ENCODE peak calls at places on chromosome 22, in seven cellular contexts. V is H1, W is AG04450, S is mammary epithelial cell, Z is fibroblast of mammary gland, H is tibial artery, P is AG09309. G is an unnamed sample.

GRCh38 chr22:40463017-40463631 is 92.7 kb downstream of the SGSM3 start:
- DNase-seq in H (no peak), Z (no peak), P (no peak), W (no peak), V (no peak), S (no peak), G (no peak)

GRCh38 chr22:22877523-22878210 is 9.9 kb upstream of the IGLL5 start:
- DNase-seq in H (no peak), P (no peak), V (no peak), Z (peak; percentile 63), W (peak; percentile 16), S (peak; percentile 17), G (peak; percentile 68)

GRCh38 chr22:42725606-42726355 is 5.1 kb upstream of the A4GALT start:
- DNase-seq in W (no peak), H (no peak), P (no peak), V (no peak), Z (no peak), S (no peak), G (peak; percentile 67)

GRCh38 chr22:19892249-19892879 is 37.7 kb upstream of the GNB1L start:
- DNase-seq in V (no peak), W (no peak), P (no peak), H (no peak), S (peak; percentile 16), Z (peak; percentile 48), G (peak; percentile 69)

GRCh38 chr22:17234144-17234623 is 14.9 kb upstream of the ADA2 start:
- DNase-seq in Z (peak; percentile 27), V (peak; percentile 93), S (no peak), H (no peak), P (no peak), W (no peak), G (peak; percentile 13)

GRCh38 chr22:32788884-32789624 is 12.5 kb upstream of the TIMP3 start:
- DNase-seq in S (no peak), W (no peak), Z (no peak), H (no peak), V (no peak), P (no peak), G (peak; percentile 51)

GRCh38 chr22:40960137-40960536 is 9.0 kb downstream of the RBX1 start:
- DNase-seq in W (no peak), V (no peak), Z (no peak), H (no peak), P (no peak), S (no peak), G (no peak)

GRCh38 chr22:17612057-17612456 is 16.5 kb downstream of the ATP6V1E1 start:
- DNase-seq in V (no peak), Z (no peak), S (no peak), W (no peak), P (no peak), H (no peak), G (no peak)

GRCh38 chr22:23397618-23398567 is 182.2 kb downstream of the IGLL1 start:
- DNase-seq in H (no peak), P (no peak), W (no peak), Z (no peak), V (no peak), S (no peak), G (no peak)

GRCh38 chr22:19631899-19632670 is 82.2 kb upstream of the SEPTIN5 start:
- DNase-seq in H (no peak), V (no peak), W (peak; percentile 1), Z (peak; percentile 40), S (no peak), P (peak; percentile 14), G (peak; percentile 51)

GRCh38 chr22:28034760-28035401 is 115.8 kb upstream of the PITPNB start:
- DNase-seq in S (no peak), P (no peak), W (no peak), H (peak; percentile 85), Z (peak; percentile 86), V (no peak), G (peak; percentile 85)

GRCh38 chr22:23168381-23169031 is 11.8 kb upstream of the BCR start:
- DNase-seq in S (no peak), Z (no peak), W (no peak), P (no peak), V (no peak), H (no peak), G (no peak)

GRCh38 chr22:19037282-19038163 is 84.7 kb downstream of the DGCR2 start:
- DNase-seq in V (no peak), W (no peak), H (peak; percentile 15), S (no peak), P (no peak), Z (no peak), G (no peak)

GRCh38 chr22:41347066-41347859 is 34.5 kb upstream of the TEF start:
- DNase-seq in S (no peak), W (no peak), Z (no peak), H (no peak), V (no peak), P (no peak), G (no peak)

GRCh38 chr22:20671409-20672081 is 102.4 kb upstream of the SERPIND1 start:
- DNase-seq in H (no peak), Z (no peak), P (no peak), S (no peak), V (no peak), W (no peak), G (no peak)

GRCh38 chr22:32745251-32745995 is 56.1 kb upstream of the TIMP3 start:
- DNase-seq in H (peak; percentile 64), W (no peak), Z (peak; percentile 82), P (peak; percentile 11), V (peak; percentile 27), S (peak; percentile 73), G (peak; percentile 27)

GRCh38 chr22:45286854-45287551 is 2.3 kb downstream of the UPK3A start:
- DNase-seq in S (no peak), P (no peak), V (no peak), Z (no peak), W (no peak), H (no peak), G (no peak)
- TF ChIP-seq CTCF in S (no peak), P (no peak), V (no peak), Z (no peak), W (no peak), H (no peak), G (no peak)

GRCh38 chr22:49734390-49734789 is 93.3 kb downstream of the BRD1 start:
- DNase-seq in H (no peak), W (no peak), Z (no peak), S (no peak), P (no peak), V (no peak), G (no peak)

GRCh38 chr22:49736538-49736937 is 91.1 kb downstream of the BRD1 start:
- DNase-seq in S (no peak), Z (no peak), W (no peak), V (no peak), H (no peak), P (no peak), G (no peak)

GRCh38 chr22:49737101-49737551 is 90.5 kb downstream of the BRD1 start:
- DNase-seq in P (no peak), W (no peak), H (no peak), Z (no peak), V (no peak), S (no peak), G (no peak)

GRCh38 chr22:49734882-49735281 is 92.8 kb downstream of the BRD1 start:
- DNase-seq in S (no peak), Z (no peak), V (no peak), W (no peak), P (no peak), H (no peak), G (no peak)

GRCh38 chr22:49735411-49736311 is 92.0 kb downstream of the BRD1 start:
- DNase-seq in S (no peak), Z (no peak), P (no peak), V (no peak), H (no peak), W (no peak), G (peak; percentile 8)
- H3K4me3 ChIP-seq in S (no peak overlapping the region), Z (no peak overlapping the region), P (no peak overlapping the region), V (no peak overlapping the region), H (no peak overlapping the region), W (no peak overlapping the region), G (no peak overlapping the region)

DNA sequence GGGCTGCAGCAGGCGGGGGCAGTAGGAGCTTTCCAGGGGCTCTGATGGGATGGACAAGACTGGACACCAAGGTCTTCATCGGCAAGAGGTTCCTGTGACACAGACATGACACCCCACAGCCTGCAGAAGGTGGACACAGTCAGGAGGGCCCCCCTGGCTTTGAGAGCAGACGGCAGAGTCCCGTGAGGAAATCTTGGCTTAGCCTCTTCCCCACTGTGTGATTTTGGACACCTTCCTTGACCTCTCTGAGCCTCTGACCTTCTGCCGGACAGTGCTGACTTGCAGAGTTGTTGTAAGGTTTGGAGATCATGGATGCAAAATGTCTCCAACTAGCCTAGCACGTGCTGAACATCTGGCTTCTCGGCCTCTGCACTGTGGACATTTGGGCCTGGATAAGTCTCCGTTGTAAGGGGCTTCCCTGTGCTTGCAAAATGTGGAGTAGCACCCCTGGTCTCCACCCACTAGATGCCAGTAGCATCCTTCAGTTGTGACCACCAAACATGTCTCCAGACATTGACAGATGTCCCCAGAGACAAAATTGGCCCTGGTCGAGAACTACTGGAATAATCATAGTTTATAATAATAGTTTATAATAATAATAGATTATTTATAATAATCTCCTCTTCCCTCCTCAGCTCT is 54.6 kb downstream of the MCM5 start:
- DNase-seq in S (no peak), H (no peak), Z (no peak), P (no peak), W (no peak), V (no peak), G (no peak)
- TF ChIP-seq CTCF in S (peak; percentile 13), H (peak; percentile 18), Z (no peak), P (peak; percentile 25), W (peak; percentile 3), V (no peak), G (no peak)

GRCh38 chr22:50266994-50267393 is 3.2 kb downstream of the MAPK11 start:
- DNase-seq in W (no peak), P (no peak), V (no peak), S (no peak), H (no peak), Z (no peak), G (no peak)

GRCh38 chr22:50268655-50269113 is 1.5 kb downstream of the MAPK11 start:
- DNase-seq in W (no peak), P (no peak), V (no peak), H (no peak), S (no peak), Z (peak; percentile 25), G (peak; percentile 24)

GRCh38 chr22:50269573-50270301 is 443 bp downstream of the MAPK11 start:
- DNase-seq in Z (peak; percentile 21), S (no peak), H (no peak), W (no peak), V (no peak), P (no peak), G (peak; percentile 45)

GRCh38 chr22:50270302-50271010 is at the start of gene MAPK11:
- DNase-seq in P (no peak), W (no peak), S (peak; percentile 64), Z (peak; percentile 59), V (no peak), H (peak; percentile 73), G (peak; percentile 71)

DNA sequence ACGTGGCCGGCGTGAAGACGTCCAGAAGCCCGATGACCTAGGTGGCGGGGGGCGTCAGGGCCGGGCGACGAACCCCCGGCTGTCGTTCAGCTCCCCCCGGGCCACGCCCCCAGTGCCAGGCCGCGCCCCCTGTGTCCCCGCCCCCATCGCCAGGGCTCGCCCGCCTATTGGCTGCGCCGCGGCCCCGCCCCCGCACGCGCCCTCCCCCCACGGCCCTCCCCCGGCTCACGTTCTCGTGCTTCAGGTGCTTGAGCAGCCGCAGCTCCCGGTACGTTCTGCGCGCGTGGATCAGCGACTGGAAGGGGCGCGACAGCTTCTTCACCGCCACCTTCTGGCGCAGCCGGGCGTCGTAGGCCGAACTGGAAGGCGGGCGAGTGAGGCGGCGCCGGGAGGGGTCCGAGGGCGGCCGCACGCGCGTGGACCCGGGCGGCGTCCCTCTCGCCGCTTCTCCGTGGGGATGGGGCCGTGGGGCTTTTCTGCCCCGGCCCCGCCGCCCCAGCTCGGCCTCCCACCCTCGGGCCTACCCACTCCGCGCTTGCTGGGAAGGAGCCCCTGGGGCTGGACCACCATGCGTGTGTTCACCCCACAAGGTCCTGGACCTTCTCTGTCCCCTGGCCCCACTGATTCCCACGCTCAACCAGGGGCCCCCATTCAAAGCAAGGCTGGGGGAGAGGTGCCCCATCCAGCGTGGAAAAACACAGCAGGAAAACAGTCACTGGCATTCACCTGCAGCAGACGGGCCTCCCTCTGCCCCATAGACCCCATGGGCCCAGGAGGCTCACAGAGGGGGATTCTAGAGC is 2.4 kb downstream of the MAPK11 start:
- DNase-seq in V (no peak), Z (peak; percentile 27), H (no peak), W (no peak), P (no peak), S (peak; percentile 37), G (peak; percentile 52)
- H3K4me3 ChIP-seq in V (no peak overlapping the region), Z (peak overlapping the region; percentile 16), H (peak overlapping the region; percentile 29), W (peak overlapping the region; percentile 54), P (peak overlapping the region; percentile 26), S (no peak overlapping the region), G (peak overlapping the region; percentile 28)

G was measured in fibroblast of pulmonary artery.